ENCODE peak calls at places on chromosomes 16 and 17, in six cellular contexts. Z is brain microvascular endothelial cell, T is endothelial cell, C is sigmoid colon, I is WTC11, H is endodermal cell. X is an unnamed sample.

GRCh38 chr17:1055751-1056645 is 59.1 kb downstream of the TIMM22 start:
- DNase-seq in T (peak), H (peak), I (peak), C (peak), Z (peak), X (peak)

GRCh38 chr16:49168146-49168545 is 113.5 kb downstream of the CBLN1 start:
- DNase-seq in H (no peak), T (no peak), C (no peak), I (no peak), Z (no peak), X (no peak)

GRCh38 chr17:66570353-66571195 is 264.3 kb upstream of the CACNG5 start:
- DNase-seq in Z (no peak), I (no peak), T (no peak), C (no peak), H (peak), X (no peak)

GRCh38 chr16:78669994-78670393 is 570.5 kb downstream of the WWOX start:
- DNase-seq in H (no peak), T (no peak), C (no peak), Z (peak), I (no peak), X (no peak)

GRCh38 chr17:81020767-81021497 is 14.0 kb upstream of the BAIAP2 start:
- DNase-seq in I (no peak), C (peak), Z (no peak), T (no peak), H (no peak), X (no peak)

GRCh38 chr16:68093816-68094613 is 8.8 kb downstream of the NFATC3 start:
- DNase-seq in I (no peak), Z (no peak), H (no peak), T (no peak), C (no peak), X (no peak)

GRCh38 chr17:57097832-57098421 is 12.9 kb downstream of the AKAP1 start:
- DNase-seq in C (peak), I (no peak), T (no peak), H (no peak), Z (peak), X (no peak)

GRCh38 chr16:68257906-68258800 is 6.2 kb upstream of the SLC7A6 start:
- DNase-seq in I (no peak), Z (peak), C (peak), H (no peak), T (no peak), X (no peak)

GRCh38 chr17:10171057-10171456 is 27.3 kb downstream of the GAS7 start:
- DNase-seq in C (peak), T (no peak), H (no peak), Z (no peak), I (no peak), X (no peak)

GRCh38 chr17:4901648-4902344 is 1.1 kb downstream of the CHRNE start:
- DNase-seq in C (no peak), H (peak), I (no peak), Z (peak), T (no peak), X (no peak)

GRCh38 chr16:78523212-78523995 is 423.9 kb downstream of the WWOX start:
- DNase-seq in H (no peak), Z (no peak), T (no peak), C (no peak), I (no peak), X (no peak)

GRCh38 chr16:56450275-56450889 is 750 bp downstream of the NUDT21 start:
- DNase-seq in Z (no peak), C (no peak), H (peak), I (no peak), T (no peak), X (no peak)

GRCh38 chr17:16818340-16818739 is 128.3 kb downstream of the CCDC144A start:
- DNase-seq in T (no peak), I (no peak), Z (no peak), H (peak), C (no peak), X (no peak)

GRCh38 chr16:62903961-62904502 is 867.8 kb upstream of the CDH8 start:
- DNase-seq in C (no peak), I (no peak), T (no peak), Z (no peak), H (no peak), X (no peak)

GRCh38 chr17:9982159-9982558 is 77.1 kb upstream of the RCVRN start:
- DNase-seq in Z (no peak), T (no peak), C (peak), H (peak), I (peak), X (no peak)

GRCh38 chr17:81387235-81388060 is 7.8 kb upstream of the BAHCC1 start:
- DNase-seq in C (peak), Z (no peak), T (no peak), H (peak), I (no peak), X (peak)

GRCh38 chr17:50865060-50865867 is 890 bp downstream of the TOB1 start:
- DNase-seq in I (peak), T (peak), H (peak), Z (peak), C (peak), X (peak)

GRCh38 chr16:71499775-71500364 is 10.7 kb upstream of the ZNF19 start:
- DNase-seq in Z (peak), I (peak), T (peak), H (peak), C (no peak), X (peak)

GRCh38 chr17:27760069-27760885 is 40.1 kb downstream of the NOS2 start:
- DNase-seq in H (peak), T (peak), I (peak), Z (peak), C (no peak), X (peak)

GRCh38 chr17:63549289-63549945 is 860 bp upstream of the DCAF7 start:
- DNase-seq in C (no peak), Z (no peak), I (no peak), T (no peak), H (no peak), X (peak)

GRCh38 chr16:53100889-53101288 is 46.1 kb downstream of the CHD9 start:
- DNase-seq in I (no peak), T (no peak), Z (no peak), C (no peak), H (no peak), X (no peak)

GRCh38 chr16:2145843-2146242 is 2.6 kb upstream of the RAB26 start:
- DNase-seq in T (no peak), Z (no peak), H (no peak), I (no peak), C (no peak), X (no peak)

GRCh38 chr17:7841309-7841621 is 7.2 kb downstream of the KDM6B start:
- DNase-seq in C (no peak), I (no peak), H (no peak), T (no peak), Z (no peak), X (no peak)

GRCh38 chr17:77819497-77819896 is 139.0 kb upstream of the TNRC6C start:
- DNase-seq in H (no peak), T (no peak), I (no peak), Z (no peak), C (no peak), X (no peak)

GRCh38 chr17:74037320-74037719 is 166.2 kb upstream of the RPL38 start:
- DNase-seq in C (no peak), Z (peak), I (no peak), T (peak), H (peak), X (no peak)

GRCh38 chr16:86048882-86049585 is 150.1 kb downstream of the IRF8 start:
- DNase-seq in T (no peak), C (peak), I (peak), H (peak), Z (no peak), X (no peak)

GRCh38 chr17:58084317-58084981 is 1.2 kb downstream of the DYNLL2 start:
- DNase-seq in H (peak), T (peak), I (peak), Z (no peak), C (peak), X (no peak)

GRCh38 chr16:70331588-70332358 is 14.9 kb upstream of the DDX19A start:
- DNase-seq in H (peak), T (peak), C (no peak), I (peak), Z (peak), X (peak)

GRCh38 chr16:85455534-85455933 is 157.6 kb upstream of the GSE1 start:
- DNase-seq in Z (no peak), T (no peak), H (no peak), C (no peak), I (no peak), X (no peak)

GRCh38 chr16:9610727-9611126 is 519.3 kb downstream of the HAPSTR1 start:
- DNase-seq in H (no peak), Z (no peak), C (no peak), T (no peak), I (no peak), X (no peak)

GRCh38 chr16:15418206-15418605 is 16.2 kb upstream of the BMERB1 start:
- DNase-seq in H (no peak), Z (no peak), C (no peak), I (no peak), T (no peak), X (no peak)

GRCh38 chr17:57574040-57574513 is 171.0 kb downstream of the CCDC182 start:
- DNase-seq in C (peak), T (no peak), Z (no peak), H (no peak), I (no peak), X (no peak)

GRCh38 chr17:62000186-62000585 is 64.9 kb downstream of the MED13 start:
- DNase-seq in I (no peak), H (no peak), T (no peak), Z (no peak), C (no peak), X (no peak)

GRCh38 chr16:4675864-4676786 is 17.2 kb upstream of the NUDT16L1 start:
- DNase-seq in H (peak), Z (no peak), I (no peak), C (no peak), T (no peak), X (no peak)

GRCh38 chr16:72001180-72001890 is 1.1 kb upstream of the PKD1L3 start:
- DNase-seq in C (no peak), T (no peak), H (no peak), I (no peak), Z (no peak), X (no peak)

GRCh38 chr16:77679336-77679735 is 43.0 kb upstream of the NUDT7 start:
- DNase-seq in T (no peak), H (no peak), Z (no peak), C (no peak), I (no peak), X (no peak)

GRCh38 chr17:75637143-75637538 is 3.9 kb downstream of the SMIM5 start:
- DNase-seq in Z (no peak), C (no peak), H (no peak), T (no peak), I (no peak), X (no peak)

GRCh38 chr16:85222151-85222863 is 110.0 kb upstream of the CIBAR2 start:
- DNase-seq in I (no peak), Z (no peak), T (no peak), H (peak), C (no peak), X (no peak)

GRCh38 chr17:48550313-48551205 is 5.7 kb upstream of the HOXB2 start:
- DNase-seq in C (peak), I (peak), T (no peak), H (peak), Z (no peak), X (no peak)

GRCh38 chr17:8304181-8304910 is 5.7 kb upstream of the ARHGEF15 start:
- DNase-seq in C (no peak), I (no peak), H (peak), T (no peak), Z (no peak), X (no peak)

DNA sequence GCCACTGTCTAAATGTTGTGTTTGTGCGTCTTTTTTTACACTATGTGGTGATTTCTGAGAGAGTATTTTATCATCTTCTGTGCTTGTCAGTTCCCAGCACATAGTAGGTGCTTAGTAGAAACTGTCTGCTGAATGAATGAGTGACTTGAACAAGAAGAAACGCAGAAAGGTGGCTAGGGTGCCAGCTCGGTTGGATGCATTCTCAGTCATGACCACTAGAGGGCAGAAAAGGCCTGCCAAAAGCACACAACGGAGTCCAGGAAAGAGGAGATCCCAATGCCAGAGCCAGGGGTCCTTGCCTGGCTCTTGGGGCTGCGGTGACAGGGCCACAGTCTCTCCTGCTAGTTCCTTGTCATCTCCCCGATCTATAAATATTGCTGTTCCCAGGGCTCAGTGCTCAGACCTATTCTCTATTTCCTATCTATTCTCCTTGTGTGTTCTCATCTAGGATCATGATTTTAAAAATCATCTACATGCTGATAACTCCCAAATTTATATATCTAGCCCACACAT is 57.3 kb upstream of the CCL1 start:
- DNase-seq in T (peak), C (peak), Z (peak), H (peak), I (peak), X (peak)
- TF ChIP-seq CTCF in T (peak), C (peak), Z (peak), H (peak), I (peak), X (peak)

GRCh38 chr16:81878529-81878928 is 99.4 kb downstream of the PLCG2 start:
- DNase-seq in H (no peak), C (no peak), I (no peak), Z (no peak), T (no peak), X (no peak)

GRCh38 chr16:81880816-81881215 is 101.7 kb downstream of the PLCG2 start:
- DNase-seq in C (no peak), T (no peak), I (no peak), H (no peak), Z (no peak), X (no peak)

GRCh38 chr16:81881228-81881627 is 102.1 kb downstream of the PLCG2 start:
- DNase-seq in Z (no peak), T (no peak), I (no peak), C (no peak), H (no peak), X (no peak)

GRCh38 chr16:81882559-81882958 is 103.5 kb downstream of the PLCG2 start:
- DNase-seq in H (no peak), I (no peak), Z (no peak), C (no peak), T (no peak), X (no peak)

DNA sequence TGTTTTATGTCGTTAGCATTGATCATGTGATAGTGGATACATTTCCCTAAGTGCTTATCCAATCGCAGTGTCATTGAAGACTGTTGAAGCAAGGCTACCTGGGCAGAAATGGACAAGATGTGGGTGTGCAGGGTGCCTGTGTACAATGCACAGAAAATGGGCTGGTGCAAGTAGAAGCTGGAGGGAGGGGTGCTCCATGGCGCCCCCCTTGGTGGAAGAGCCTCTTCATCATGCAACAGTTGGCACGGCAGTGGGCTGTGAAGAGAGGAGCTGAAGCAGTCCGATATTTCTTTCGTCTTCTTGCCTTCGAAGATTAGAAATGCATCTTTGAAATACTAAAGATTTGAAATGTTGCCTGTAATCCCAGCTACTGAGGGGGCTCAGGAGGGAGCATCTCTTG is 100.5 kb downstream of the PLCG2 start:
- DNase-seq in I (peak), T (no peak), H (peak), Z (no peak), C (no peak), X (no peak)
- TF ChIP-seq CTCF in I (peak), T (peak), H (peak), Z (peak), C (no peak), X (no peak)

GRCh38 chr16:17775061-17775460 is 304.3 kb upstream of the XYLT1 start:
- DNase-seq in T (no peak), C (no peak), H (no peak), I (no peak), Z (peak), X (no peak)

GRCh38 chr16:17770104-17770503 is 299.3 kb upstream of the XYLT1 start:
- DNase-seq in T (no peak), H (peak), Z (no peak), C (no peak), I (no peak), X (no peak)

GRCh38 chr16:17776465-17776864 is 305.7 kb upstream of the XYLT1 start:
- DNase-seq in C (no peak), I (no peak), Z (no peak), T (no peak), H (no peak), X (no peak)

GRCh38 chr16:17776888-17777287 is 306.1 kb upstream of the XYLT1 start:
- DNase-seq in Z (no peak), H (no peak), C (no peak), I (no peak), T (no peak), X (no peak)

DNA sequence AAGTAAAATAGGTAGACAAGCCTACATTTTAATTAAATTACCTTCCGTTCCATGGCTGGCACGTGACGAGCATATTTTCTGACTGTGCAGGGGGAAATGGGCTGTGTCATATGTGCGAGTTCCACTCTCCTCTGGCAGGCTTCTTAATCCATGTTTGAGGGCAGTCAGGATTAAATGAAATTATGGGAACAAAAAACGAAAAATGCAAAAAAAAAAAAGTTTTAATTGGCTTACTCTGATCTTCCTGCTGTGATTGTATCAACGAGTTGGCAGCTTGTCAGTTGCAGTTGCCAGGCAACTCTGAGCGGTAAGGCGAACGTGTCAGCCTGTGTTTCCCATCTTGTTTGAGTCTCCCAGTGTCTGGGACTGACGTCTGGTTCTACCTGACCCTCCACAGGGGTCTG is 302.9 kb upstream of the XYLT1 start:
- DNase-seq in H (no peak), Z (peak), T (no peak), C (no peak), I (no peak), X (no peak)
- TF ChIP-seq CTCF in H (no peak), Z (no peak), T (no peak), C (no peak), I (no peak), X (no peak)

GRCh38 chr17:40870136-40870535 is 3.1 kb upstream of the KRT12 start:
- DNase-seq in H (no peak), I (no peak), Z (no peak), T (no peak), C (no peak), X (no peak)

GRCh38 chr17:40873801-40874200 is 6.8 kb upstream of the KRT12 start:
- DNase-seq in I (no peak), H (no peak), C (no peak), Z (no peak), T (no peak), X (no peak)

GRCh38 chr17:40872416-40872815 is 5.4 kb upstream of the KRT12 start:
- DNase-seq in Z (no peak), C (no peak), H (no peak), I (no peak), T (no peak), X (no peak)

GRCh38 chr17:40871316-40871715 is 4.3 kb upstream of the KRT12 start:
- DNase-seq in H (no peak), C (no peak), I (no peak), Z (no peak), T (no peak), X (no peak)

GRCh38 chr17:40873255-40873654 is 6.2 kb upstream of the KRT12 start:
- DNase-seq in C (no peak), H (no peak), T (no peak), I (no peak), Z (no peak), X (no peak)
- TF ChIP-seq CTCF in C (no peak), H (peak), T (no peak), I (no peak), Z (peak), X (no peak)

GRCh38 chr16:23476289-23476688 is 23.3 kb upstream of the COG7 start:
- DNase-seq in I (no peak), T (no peak), H (no peak), Z (no peak), C (no peak), X (no peak)

GRCh38 chr16:23482778-23483177 is 27.5 kb downstream of the GGA2 start:
- DNase-seq in C (no peak), H (no peak), I (no peak), T (no peak), Z (no peak), X (no peak)

GRCh38 chr16:23484501-23485256 is 25.6 kb downstream of the GGA2 start:
- DNase-seq in T (no peak), C (no peak), Z (no peak), I (no peak), H (no peak), X (no peak)

GRCh38 chr16:23478566-23478965 is 25.6 kb upstream of the COG7 start:
- DNase-seq in C (no peak), Z (no peak), I (no peak), H (no peak), T (no peak), X (no peak)

GRCh38 chr16:23479138-23479537 is 26.1 kb upstream of the COG7 start:
- DNase-seq in Z (no peak), H (no peak), T (no peak), C (no peak), I (no peak), X (no peak)
- TF ChIP-seq CTCF in Z (no peak), H (no peak), T (no peak), C (no peak), I (no peak), X (no peak)

DNA sequence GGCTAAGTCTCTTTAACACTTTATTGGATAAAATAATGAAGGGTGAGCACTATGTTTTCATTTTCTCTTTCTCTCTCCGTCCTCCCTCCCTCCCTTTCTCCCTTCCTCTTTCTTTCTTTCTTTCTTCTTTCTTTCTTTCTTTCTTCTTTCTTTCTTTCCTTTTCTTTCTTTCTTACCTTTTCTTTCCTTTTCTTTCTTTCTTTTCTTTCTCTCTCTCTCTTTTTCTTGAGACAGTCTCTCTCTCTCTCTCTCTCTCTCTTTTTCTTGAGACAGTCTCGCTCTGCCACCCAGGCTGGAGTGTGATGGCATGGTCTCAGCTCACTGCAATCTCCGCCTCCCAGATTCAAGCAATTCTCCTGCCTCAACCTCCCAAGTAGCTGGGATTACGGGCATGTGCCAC is 21.5 kb upstream of the CDR2 start:
- DNase-seq in Z (no peak), C (no peak), I (no peak), T (no peak), H (no peak), X (no peak)
- TF ChIP-seq CTCF in Z (no peak), C (no peak), I (no peak), T (no peak), H (no peak), X (no peak)

GRCh38 chr16:8194795-8195194 is 395.5 kb downstream of the TMEM114 start:
- DNase-seq in Z (no peak), T (peak), C (no peak), I (peak), H (peak), X (peak)
- TF ChIP-seq CTCF in Z (peak), T (peak), C (no peak), I (no peak), H (peak), X (peak)

GRCh38 chr16:46689492-46690280 is at the start of gene ORC6:
- DNase-seq in I (peak), Z (peak), H (peak), T (peak), C (peak), X (peak)
- TF ChIP-seq CTCF in I (no peak), Z (peak), H (peak), T (no peak), C (no peak), X (peak)

GRCh38 chr16:6076631-6077030 is 979.0 kb upstream of the EEF2KMT start:
- DNase-seq in T (no peak), C (no peak), I (no peak), H (no peak), Z (no peak), X (no peak)

GRCh38 chr16:6081320-6081976 is 983.9 kb upstream of the EEF2KMT start:
- DNase-seq in T (peak), C (no peak), Z (no peak), H (peak), I (peak), X (peak)
- TF ChIP-seq CTCF in T (peak), C (no peak), Z (peak), H (peak), I (peak), X (peak)